ENCODE peak calls at places on chromosomes 16 and 17, in five cellular contexts. F is lower lobe of right lung; V is effector memory CD4-positive, alpha-beta T cell; L is uterus; W is kidney. T is an unnamed sample. For H3K9me3 and H3K4me1, the result is how much of the 10 kb centered on the place peaks cover.

GRCh38 chr17:30567231-30568116 is 90.3 kb downstream of the GOSR1 start:
- DNase-seq in F (no peak), V (no peak), L (no peak), W (peak), T (peak)

GRCh38 chr16:22075776-22076175 is 16.6 kb upstream of the VWA3A start:
- DNase-seq in W (no peak), F (no peak), V (no peak), L (no peak), T (no peak)

GRCh38 chr17:62653002-62653830 is 25.7 kb downstream of the MRC2 start:
- DNase-seq in W (peak), V (peak), F (peak), L (peak), T (peak)

GRCh38 chr17:40562841-40563370 is 2.4 kb downstream of the CCR7 start:
- DNase-seq in W (no peak), F (no peak), V (no peak), L (no peak), T (no peak)

GRCh38 chr16:66862023-66862520 is 17.9 kb downstream of the CA7 start:
- DNase-seq in W (no peak), V (no peak), F (no peak), L (no peak), T (peak)

GRCh38 chr16:1620391-1620790 is 8.2 kb downstream of the CRAMP1 start:
- DNase-seq in W (no peak), F (no peak), V (no peak), L (no peak), T (no peak)

GRCh38 chr16:11329080-11329491 is 16.2 kb upstream of the RMI2 start:
- DNase-seq in L (no peak), W (no peak), F (no peak), V (no peak), T (no peak)

GRCh38 chr16:53090591-53091507 is 36.1 kb downstream of the CHD9 start:
- DNase-seq in W (peak), F (peak), V (no peak), L (peak), T (peak)

GRCh38 chr16:86834451-86835035 is 256.2 kb downstream of the FOXL1 start:
- DNase-seq in W (no peak), F (no peak), L (no peak), V (no peak), T (no peak)

GRCh38 chr17:22300731-22301352 is 608.5 kb downstream of the KCNJ18 start:
- DNase-seq in W (no peak), F (no peak), V (no peak), L (no peak), T (no peak)
- H3K9me3 ChIP-seq in W (under half), F (under half), V (under half), L (under half), T (under half)

DNA sequence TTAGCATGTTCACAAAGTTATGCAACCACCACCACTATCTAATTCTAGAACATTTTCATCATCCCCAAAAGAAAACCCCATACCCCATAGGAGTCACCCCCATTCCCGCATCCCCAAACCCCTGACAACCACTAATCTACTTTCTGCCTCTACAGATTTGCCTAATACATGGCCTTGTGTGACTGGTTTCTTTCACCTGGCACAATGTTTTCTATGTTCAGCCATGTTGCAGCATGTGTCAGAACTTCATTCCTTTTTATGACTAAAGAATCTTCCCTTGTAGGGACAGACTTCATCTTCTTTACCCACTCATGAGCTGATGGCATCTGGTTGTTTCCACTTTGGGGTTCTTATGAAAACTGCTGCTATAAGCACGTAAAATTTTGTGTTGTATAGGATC is 34.6 kb downstream of the CYTH1 start:
- DNase-seq in V (no peak), L (no peak), F (no peak), W (no peak), T (no peak)
- H3K4me1 ChIP-seq in V (half or more), L (under half), F (half or more), W (under half), T (half or more)

GRCh38 chr17:376936-377863 is 24.6 kb upstream of the RPH3AL start:
- DNase-seq in V (no peak), W (no peak), L (no peak), F (no peak), T (peak)
- H3K9me3 ChIP-seq in V (under half), W (under half), L (under half), F (under half), T (under half)

DNA sequence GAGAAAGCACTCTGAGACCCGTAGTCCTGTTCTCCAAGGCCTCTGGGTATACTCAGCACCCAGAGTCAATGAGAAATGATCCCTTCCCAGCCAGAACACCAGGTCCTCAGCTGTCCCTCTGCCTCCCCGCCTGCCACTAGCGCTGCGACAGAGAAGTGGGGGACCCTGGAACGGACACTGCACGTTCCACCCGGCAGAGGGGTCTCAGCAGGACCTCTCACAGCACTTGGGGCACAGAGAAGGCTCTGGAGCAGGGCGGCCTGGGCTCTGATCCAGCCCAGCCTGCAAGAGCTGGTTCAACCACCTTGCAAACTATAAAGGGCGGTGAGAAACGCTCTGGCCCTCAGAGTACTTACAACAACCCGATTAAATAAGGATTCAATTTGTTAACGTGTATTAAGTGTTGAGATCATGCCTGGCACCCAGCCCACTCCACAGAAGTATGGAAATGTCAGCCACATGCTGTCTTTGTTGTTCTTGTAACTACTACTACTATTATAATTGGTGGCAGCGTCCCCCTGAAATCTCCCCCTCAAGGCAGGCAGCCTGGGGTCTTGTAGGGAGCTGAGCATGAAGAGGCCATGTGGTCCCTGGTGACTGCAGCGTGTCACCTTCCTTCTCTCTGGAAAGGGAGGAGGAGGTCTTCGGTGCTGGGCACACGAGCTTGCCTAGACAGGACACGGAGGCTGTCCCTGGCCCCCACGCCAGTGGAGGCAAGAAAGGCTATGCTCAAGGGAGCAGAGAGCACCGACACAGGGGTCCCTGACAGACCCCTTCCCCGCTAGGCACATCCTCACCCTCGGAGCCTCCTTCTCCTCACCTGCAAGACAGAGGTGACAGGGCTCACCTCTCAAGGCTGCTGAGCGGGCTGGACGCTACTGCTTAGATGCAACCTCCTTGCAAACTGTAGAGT is 2.4 kb downstream of the OSGIN1 start:
- DNase-seq in V (no peak), W (peak), L (peak), F (no peak), T (no peak)
- H3K4me1 ChIP-seq in V (under half), W (under half), L (under half), F (under half), T (under half)

DNA sequence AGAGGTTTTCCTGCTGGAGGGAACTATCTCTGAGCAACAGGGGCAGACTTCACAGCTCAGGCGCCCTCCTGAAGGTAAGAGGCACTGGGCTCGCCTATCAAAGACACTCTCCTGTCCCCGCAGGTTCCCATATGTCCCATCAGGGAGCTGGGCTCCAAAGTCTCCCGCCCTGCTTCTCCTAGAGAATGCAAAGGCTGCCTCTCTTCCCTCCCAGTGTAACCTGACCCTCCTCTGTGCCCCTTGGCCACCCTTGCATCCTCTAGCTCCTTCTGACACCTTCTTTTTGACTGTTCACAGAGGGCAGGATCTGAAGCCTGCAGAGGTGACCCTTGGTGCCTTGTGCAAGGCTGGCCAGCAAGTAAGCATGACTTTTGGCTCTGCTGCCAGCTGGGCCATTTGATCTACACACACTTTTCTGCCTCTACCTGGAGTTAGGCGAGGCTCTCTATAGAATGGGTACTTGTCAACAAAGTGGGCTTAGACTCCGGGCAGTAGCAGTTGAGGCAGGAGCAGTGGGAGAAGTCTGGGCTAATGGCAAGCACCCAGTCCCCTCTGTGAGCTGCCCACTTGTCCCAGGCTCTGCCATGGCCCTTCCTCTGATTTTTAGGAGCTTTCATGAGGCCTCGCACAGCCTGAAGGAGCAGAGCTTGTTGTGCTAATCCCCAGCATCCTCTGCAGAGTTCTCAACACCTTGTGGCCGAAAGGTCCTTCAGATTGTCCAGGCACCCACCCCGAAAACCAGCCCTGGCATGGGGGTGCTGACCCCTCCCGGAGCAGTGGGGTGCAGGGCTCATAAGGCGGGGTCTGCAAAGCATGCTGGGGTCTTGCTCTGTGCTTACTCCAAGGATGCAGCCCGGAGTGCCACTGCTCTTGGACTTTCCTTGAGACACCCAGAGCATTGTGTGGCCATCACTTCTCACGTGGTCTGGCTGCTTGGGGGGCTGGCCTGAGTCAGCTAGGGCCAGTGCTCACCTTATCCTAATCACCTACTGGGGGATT is 122.9 kb downstream of the METRNL start:
- DNase-seq in L (peak), W (peak), F (peak), V (no peak), T (peak)
- H3K9me3 ChIP-seq in L (under half), W (under half), F (under half), V (under half), T (under half)

GRCh38 chr16:49635009-49635350 is 220.9 kb downstream of the ZNF423 start:
- DNase-seq in V (no peak), W (no peak), L (no peak), F (no peak), T (no peak)
- H3K4me1 ChIP-seq in V (under half), W (under half), L (under half), F (under half), T (under half)

GRCh38 chr16:35687071-35687470 is 2227.7 kb downstream of the TP53TG3F start:
- DNase-seq in L (no peak), F (no peak), W (no peak), V (no peak), T (no peak)

GRCh38 chr16:35690413-35690812 is 2231.0 kb downstream of the TP53TG3F start:
- DNase-seq in F (no peak), V (no peak), L (no peak), W (no peak), T (no peak)

GRCh38 chr16:35687781-35688180 is 2228.4 kb downstream of the TP53TG3F start:
- DNase-seq in F (no peak), W (no peak), V (no peak), L (no peak), T (no peak)

GRCh38 chr16:35691057-35691456 is 2231.6 kb downstream of the TP53TG3F start:
- DNase-seq in W (no peak), L (no peak), F (no peak), V (no peak), T (no peak)

DNA sequence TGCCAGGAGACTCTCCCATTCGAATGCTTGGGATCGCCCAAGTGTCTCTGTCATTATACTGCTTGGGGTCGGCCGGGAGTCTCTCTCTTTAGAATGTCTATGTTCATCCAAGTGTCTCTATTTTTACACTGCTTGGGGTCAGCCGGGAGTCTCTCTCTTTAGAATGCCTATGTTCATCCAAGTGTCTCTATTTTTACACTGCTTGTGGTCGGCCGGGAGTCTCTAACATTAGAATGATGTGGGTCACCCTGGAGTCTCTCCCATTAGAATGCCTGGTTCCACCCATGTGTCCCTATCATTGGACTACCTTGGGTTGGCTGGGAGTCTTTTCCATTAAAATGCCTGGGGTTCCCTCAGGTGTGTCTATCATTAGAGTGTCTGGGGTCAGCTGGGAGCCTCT is 2230.4 kb downstream of the TP53TG3F start:
- DNase-seq in W (no peak), V (no peak), F (no peak), L (no peak), T (no peak)
- H3K9me3 ChIP-seq in W (under half), V (under half), F (under half), L (under half), T (under half)